ENCODE peak calls at places on chromosomes 16 and 17, in five cellular contexts. R is WERI-Rb-1, K is LoVo, N is COR-L47, M is NCI-H82. E is an unnamed sample.

GRCh38 chr16:66714659-66715307 is 18.2 kb upstream of the CMTM4 start:
- DNase-seq in R (no peak), K (peak; percentile 38), N (peak; percentile 51), M (peak; percentile 5), E (no peak)

GRCh38 chr17:7558544-7559306 is at the start of gene TNFSF13:
- DNase-seq in R (no peak), K (no peak), N (no peak), M (no peak), E (peak; percentile 48)

GRCh38 chr17:43457362-43457692 is 26.4 kb upstream of the DHX8 start:
- DNase-seq in R (no peak), K (no peak), N (no peak), M (no peak), E (no peak)

GRCh38 chr17:69733171-69734014 is 318.9 kb downstream of the MAP2K6 start:
- DNase-seq in R (peak; percentile 35), K (no peak), N (no peak), M (peak; percentile 93), E (peak; percentile 44)

GRCh38 chr16:88907768-88908167 is 41.3 kb upstream of the PABPN1L start:
- DNase-seq in R (no peak), K (no peak), N (no peak), M (no peak), E (peak; percentile 67)

GRCh38 chr16:2954228-2954627 is 9.8 kb upstream of the KREMEN2 start:
- DNase-seq in R (peak; percentile 88), K (no peak), N (no peak), M (peak; percentile 91), E (no peak)

GRCh38 chr17:9843152-9844010 is 17.7 kb downstream of the GLP2R start:
- DNase-seq in R (no peak), K (no peak), N (no peak), M (no peak), E (no peak)

GRCh38 chr16:85448557-85449194 is 164.4 kb upstream of the GSE1 start:
- DNase-seq in R (no peak), K (no peak), N (peak; percentile 97), M (peak; percentile 76), E (no peak)

GRCh38 chr17:77212081-77212832 is 71.5 kb downstream of the SEC14L1 start:
- DNase-seq in R (no peak), K (no peak), N (no peak), M (no peak), E (no peak)

GRCh38 chr16:85592700-85593502 is 20.2 kb upstream of the GSE1 start:
- DNase-seq in R (no peak), K (no peak), N (no peak), M (peak; percentile 61), E (no peak)

GRCh38 chr16:10589106-10589505 is 8.7 kb upstream of the EMP2 start:
- DNase-seq in R (no peak), K (no peak), N (no peak), M (no peak), E (no peak)

GRCh38 chr17:82788206-82789001 is 36.5 kb downstream of the TBCD start:
- DNase-seq in R (no peak), K (no peak), N (no peak), M (no peak), E (no peak)

GRCh38 chr16:1437606-1438005 is 6.7 kb downstream of the PERCC1 start:
- DNase-seq in R (no peak), K (no peak), N (no peak), M (no peak), E (no peak)

GRCh38 chr17:71251936-71252335 is 868.9 kb upstream of the SOX9 start:
- DNase-seq in R (no peak), K (no peak), N (no peak), M (no peak), E (no peak)

GRCh38 chr17:42180922-42181850 is at the start of gene KCNH4:
- DNase-seq in R (peak; percentile 95), K (peak; percentile 56), N (peak; percentile 79), M (peak; percentile 96), E (no peak)

GRCh38 chr16:64589836-64590235 is 532.0 kb downstream of the CDH11 start:
- DNase-seq in R (no peak), K (no peak), N (no peak), M (no peak), E (no peak)

GRCh38 chr16:69741519-69741918 is 13.2 kb downstream of the NOB1 start:
- DNase-seq in R (no peak), K (no peak), N (no peak), M (no peak), E (peak; percentile 67)

GRCh38 chr17:9256944-9257629 is 235.8 kb downstream of the NTN1 start:
- DNase-seq in R (no peak), K (no peak), N (no peak), M (no peak), E (no peak)

GRCh38 chr17:39716879-39717536 is 13.3 kb downstream of the MIEN1 start:
- DNase-seq in R (no peak), K (no peak), N (no peak), M (no peak), E (no peak)

GRCh38 chr17:76145231-76146052 is 4.4 kb upstream of the FOXJ1 start:
- DNase-seq in R (no peak), K (no peak), N (peak; percentile 36), M (no peak), E (no peak)

GRCh38 chr17:5587431-5588032 is 3.2 kb upstream of the NLRP1 start:
- DNase-seq in R (peak; percentile 56), K (peak; percentile 60), N (peak; percentile 44), M (peak; percentile 91), E (peak; percentile 36)